ENCODE peak calls at places on chromosomes 1 and 21, in five cellular contexts. One of them, this sample, is unnamed.

GRCh38 chr1:115782571-115783281 is 14.2 kb upstream of the CASQ2 start:
- DNase-seq in Panc1: no peak
- DNase-seq in GM12878: no peak
- DNase-seq in transverse colon: no peak
- DNase-seq in stomach: no peak
- DNase-seq in this sample: no peak

GRCh38 chr1:79716481-79716880 is 710.0 kb upstream of the ADGRL4 start:
- DNase-seq in Panc1: no peak
- DNase-seq in GM12878: no peak
- DNase-seq in stomach: no peak
- DNase-seq in transverse colon: no peak
- DNase-seq in this sample: no peak

GRCh38 chr1:175152006-175152652 is 40.4 kb downstream of the KIAA0040 start:
- DNase-seq in stomach: peak
- DNase-seq in GM12878: no peak
- DNase-seq in transverse colon: peak
- DNase-seq in Panc1: peak
- DNase-seq in this sample: peak

GRCh38 chr21:41449613-41450012 is 23.6 kb downstream of the MX1 start:
- DNase-seq in GM12878: no peak
- DNase-seq in transverse colon: no peak
- DNase-seq in stomach: peak
- DNase-seq in Panc1: no peak
- DNase-seq in this sample: no peak

GRCh38 chr1:183030053-183030452 is 6.8 kb downstream of the LAMC1 start:
- DNase-seq in stomach: no peak
- DNase-seq in Panc1: no peak
- DNase-seq in transverse colon: no peak
- DNase-seq in GM12878: no peak
- DNase-seq in this sample: peak

GRCh38 chr1:76950306-76950705 is 83.0 kb downstream of the ST6GALNAC5 start:
- DNase-seq in GM12878: no peak
- DNase-seq in stomach: no peak
- DNase-seq in Panc1: no peak
- DNase-seq in transverse colon: no peak
- DNase-seq in this sample: no peak

GRCh38 chr1:66585002-66585401 is 51.0 kb downstream of the SGIP1 start:
- DNase-seq in Panc1: no peak
- DNase-seq in GM12878: no peak
- DNase-seq in stomach: no peak
- DNase-seq in transverse colon: no peak
- DNase-seq in this sample: no peak

GRCh38 chr1:203328714-203329122 is 22.2 kb downstream of the FMOD start:
- DNase-seq in GM12878: no peak
- DNase-seq in stomach: peak
- DNase-seq in transverse colon: peak
- DNase-seq in Panc1: no peak
- DNase-seq in this sample: no peak

GRCh38 chr1:199550384-199551067 is 477.0 kb upstream of the NR5A2 start:
- DNase-seq in Panc1: no peak
- DNase-seq in transverse colon: no peak
- DNase-seq in GM12878: no peak
- DNase-seq in stomach: no peak
- DNase-seq in this sample: no peak

GRCh38 chr1:79929356-79929755 is 922.8 kb upstream of the ADGRL4 start:
- DNase-seq in stomach: no peak
- DNase-seq in transverse colon: no peak
- DNase-seq in GM12878: no peak
- DNase-seq in Panc1: no peak
- DNase-seq in this sample: no peak

GRCh38 chr1:11495579-11495978 is 16.6 kb downstream of the DISP3 start:
- DNase-seq in GM12878: no peak
- DNase-seq in transverse colon: no peak
- DNase-seq in stomach: no peak
- DNase-seq in Panc1: no peak
- DNase-seq in this sample: no peak

GRCh38 chr1:245876586-245876985 is 630.5 kb downstream of the SMYD3 start:
- DNase-seq in transverse colon: no peak
- DNase-seq in stomach: no peak
- DNase-seq in Panc1: no peak
- DNase-seq in GM12878: no peak
- DNase-seq in this sample: no peak

GRCh38 chr1:232193451-232193783 is 436.5 kb downstream of the SIPA1L2 start:
- DNase-seq in stomach: no peak
- DNase-seq in Panc1: no peak
- DNase-seq in transverse colon: no peak
- DNase-seq in GM12878: no peak
- DNase-seq in this sample: no peak

GRCh38 chr1:98386675-98387440 is 274.7 kb upstream of the SNX7 start:
- DNase-seq in stomach: no peak
- DNase-seq in Panc1: no peak
- DNase-seq in transverse colon: peak
- DNase-seq in GM12878: no peak
- DNase-seq in this sample: no peak

GRCh38 chr1:23581219-23581618 is 21.9 kb upstream of the ID3 start:
- DNase-seq in Panc1: no peak
- DNase-seq in GM12878: no peak
- DNase-seq in stomach: no peak
- DNase-seq in transverse colon: no peak
- DNase-seq in this sample: no peak

GRCh38 chr1:204088596-204088995 is 15.7 kb downstream of the SOX13 start:
- DNase-seq in transverse colon: no peak
- DNase-seq in GM12878: no peak
- DNase-seq in Panc1: no peak
- DNase-seq in stomach: no peak
- DNase-seq in this sample: no peak

GRCh38 chr1:151773698-151774097 is 10.4 kb upstream of the MRPL9 start:
- DNase-seq in GM12878: no peak
- DNase-seq in Panc1: no peak
- DNase-seq in transverse colon: no peak
- DNase-seq in stomach: no peak
- DNase-seq in this sample: no peak

GRCh38 chr1:203686091-203686632 is 59.5 kb downstream of the ATP2B4 start:
- DNase-seq in transverse colon: no peak
- DNase-seq in GM12878: no peak
- DNase-seq in stomach: no peak
- DNase-seq in Panc1: no peak
- DNase-seq in this sample: no peak

GRCh38 chr1:41626616-41627375 is 142.3 kb upstream of the EDN2 start:
- DNase-seq in Panc1: no peak
- DNase-seq in GM12878: peak
- DNase-seq in stomach: no peak
- DNase-seq in transverse colon: no peak
- DNase-seq in this sample: no peak

GRCh38 chr1:103275725-103276124 is 167.4 kb upstream of the COL11A1 start:
- DNase-seq in GM12878: no peak
- DNase-seq in transverse colon: no peak
- DNase-seq in Panc1: no peak
- DNase-seq in stomach: no peak
- DNase-seq in this sample: no peak

GRCh38 chr1:51534447-51534846 is 15.4 kb upstream of the EPS15 start:
- DNase-seq in stomach: no peak
- DNase-seq in Panc1: no peak
- DNase-seq in transverse colon: no peak
- DNase-seq in GM12878: no peak
- DNase-seq in this sample: no peak

GRCh38 chr1:56081151-56081550 is 498.2 kb downstream of the PLPP3 start:
- DNase-seq in transverse colon: peak
- DNase-seq in stomach: no peak
- DNase-seq in Panc1: no peak
- DNase-seq in GM12878: no peak
- DNase-seq in this sample: no peak

GRCh38 chr1:21175670-21176581 is 771 bp downstream of the EIF4G3 start:
- DNase-seq in stomach: peak
- DNase-seq in GM12878: no peak
- DNase-seq in transverse colon: peak
- DNase-seq in Panc1: no peak
- DNase-seq in this sample: peak

GRCh38 chr1:237478842-237479241 is 411.9 kb downstream of the ZP4 start:
- DNase-seq in transverse colon: no peak
- DNase-seq in Panc1: no peak
- DNase-seq in stomach: no peak
- DNase-seq in GM12878: no peak
- DNase-seq in this sample: no peak

GRCh38 chr1:97832490-97832889 is 88.3 kb downstream of the DPYD start:
- DNase-seq in Panc1: no peak
- DNase-seq in GM12878: no peak
- DNase-seq in transverse colon: no peak
- DNase-seq in stomach: no peak
- DNase-seq in this sample: no peak

GRCh38 chr1:99548924-99549605 is 96.8 kb upstream of the PALMD start:
- DNase-seq in transverse colon: no peak
- DNase-seq in stomach: peak
- DNase-seq in Panc1: no peak
- DNase-seq in GM12878: no peak
- DNase-seq in this sample: no peak

GRCh38 chr1:68651115-68651514 is 154.2 kb upstream of the DEPDC1 start:
- DNase-seq in transverse colon: no peak
- DNase-seq in stomach: no peak
- DNase-seq in Panc1: no peak
- DNase-seq in GM12878: no peak
- DNase-seq in this sample: no peak

DNA sequence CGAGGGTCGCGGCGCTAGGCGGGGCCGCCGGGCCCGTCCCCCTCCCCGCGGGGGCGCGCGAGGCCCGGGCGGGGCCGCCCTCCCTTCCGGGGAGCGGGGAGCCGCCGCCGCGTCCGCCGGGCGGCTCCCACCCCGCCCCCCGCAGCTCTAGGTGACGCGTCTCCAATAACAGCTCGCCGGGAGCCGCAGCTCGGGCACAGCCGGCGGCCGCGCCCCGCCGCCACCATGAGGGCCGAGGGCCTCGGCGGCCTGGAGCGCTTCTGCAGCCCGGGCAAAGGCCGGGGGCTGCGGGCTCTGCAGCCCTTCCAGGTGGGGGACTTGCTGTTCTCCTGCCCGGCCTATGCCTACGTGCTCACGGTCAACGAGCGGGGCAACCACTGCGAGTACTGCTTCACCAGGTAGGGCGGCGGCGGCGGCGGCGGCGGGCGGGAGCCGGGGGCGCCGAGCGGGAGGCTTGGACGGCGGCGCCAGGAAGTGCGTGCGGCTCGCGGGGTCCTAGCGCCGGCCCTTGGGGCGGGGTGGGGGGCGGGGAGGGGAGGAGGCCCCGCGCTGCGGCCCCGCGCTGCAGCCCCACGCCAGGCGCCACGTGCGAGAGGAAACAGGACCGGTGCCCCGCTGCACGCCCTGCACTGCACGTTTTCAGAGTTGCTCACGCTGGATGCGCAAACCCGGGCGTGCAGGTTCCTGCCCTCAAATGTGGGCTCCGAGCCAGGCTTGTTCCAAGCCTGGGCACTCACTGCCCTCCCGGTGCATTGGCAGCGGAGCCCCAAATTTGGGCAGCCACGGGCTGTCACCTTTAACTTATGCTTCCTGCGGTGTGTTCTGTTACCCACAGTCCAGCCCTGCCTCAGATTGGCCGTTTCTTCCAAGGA is at the start of gene SMYD2:
- DNase-seq in transverse colon: peak
- DNase-seq in GM12878: no peak
- DNase-seq in Panc1: no peak
- DNase-seq in stomach: peak
- DNase-seq in this sample: peak
- TF ChIP-seq POLR2AphosphoS5 in transverse colon: peak
- TF ChIP-seq POLR2AphosphoS5 in GM12878: no peak
- TF ChIP-seq POLR2AphosphoS5 in Panc1: peak
- TF ChIP-seq POLR2AphosphoS5 in stomach: no peak
- TF ChIP-seq POLR2AphosphoS5 in this sample: peak

DNA sequence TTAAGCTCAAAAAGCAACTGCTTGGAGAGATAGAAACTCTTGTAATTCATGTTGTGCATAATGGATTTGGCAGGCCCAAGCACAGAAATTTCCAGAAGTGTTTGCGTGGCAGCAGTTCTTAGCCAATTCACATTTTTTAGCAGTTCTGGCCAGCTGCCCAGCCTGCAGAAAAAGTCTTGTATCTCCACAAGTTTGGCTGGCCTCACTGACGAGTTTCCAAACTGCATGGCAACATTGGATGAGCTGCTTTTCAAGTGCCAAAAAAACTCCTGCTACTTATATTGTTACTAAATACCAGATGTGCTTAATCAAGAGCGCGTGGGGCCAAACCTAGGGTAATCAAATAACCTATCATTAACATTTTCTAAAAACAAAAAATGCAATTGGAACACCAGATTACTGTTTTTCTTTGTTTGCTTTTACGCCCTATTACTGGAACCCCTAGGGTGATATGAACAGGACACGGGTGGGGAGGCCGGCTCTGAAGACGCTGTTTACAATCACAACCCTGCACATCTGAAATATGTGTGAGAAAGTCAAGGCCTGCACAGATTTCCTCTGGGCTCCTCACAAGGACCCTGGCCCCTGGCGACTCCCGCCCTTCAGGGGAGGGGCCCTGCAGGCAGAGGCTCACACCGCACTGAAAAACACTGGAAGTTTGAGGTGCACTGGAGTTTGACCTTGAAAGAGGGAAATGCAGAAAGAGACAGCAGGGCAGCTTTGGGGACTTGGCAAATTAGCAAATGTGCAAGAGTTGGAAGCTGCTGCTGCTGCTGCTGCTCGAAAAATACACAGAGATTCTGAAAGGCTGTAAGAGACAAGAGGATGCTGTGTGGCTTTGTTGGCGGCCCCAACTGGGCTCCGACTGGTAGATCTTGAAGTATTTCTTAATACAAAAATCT is 55.2 kb upstream of the TARBP1 start:
- DNase-seq in stomach: peak
- DNase-seq in Panc1: no peak
- DNase-seq in transverse colon: peak
- DNase-seq in GM12878: no peak
- DNase-seq in this sample: no peak
- TF ChIP-seq POLR2AphosphoS5 in stomach: peak
- TF ChIP-seq POLR2AphosphoS5 in Panc1: no peak
- TF ChIP-seq POLR2AphosphoS5 in transverse colon: peak
- TF ChIP-seq POLR2AphosphoS5 in GM12878: no peak
- TF ChIP-seq POLR2AphosphoS5 in this sample: no peak

GRCh38 chr1:227357229-227358078 is 39.2 kb upstream of the CDC42BPA start:
- DNase-seq in transverse colon: peak
- DNase-seq in GM12878: no peak
- DNase-seq in stomach: peak
- DNase-seq in Panc1: peak
- DNase-seq in this sample: no peak
- TF ChIP-seq POLR2AphosphoS5 in transverse colon: no peak
- TF ChIP-seq POLR2AphosphoS5 in GM12878: no peak
- TF ChIP-seq POLR2AphosphoS5 in stomach: peak
- TF ChIP-seq POLR2AphosphoS5 in Panc1: no peak
- TF ChIP-seq POLR2AphosphoS5 in this sample: no peak

GRCh38 chr1:53324728-53325297 is 3.1 kb downstream of the LRP8 start:
- DNase-seq in Panc1: no peak
- DNase-seq in GM12878: no peak
- DNase-seq in transverse colon: no peak
- DNase-seq in stomach: no peak
- DNase-seq in this sample: no peak

GRCh38 chr1:53326598-53327182 is 1.2 kb downstream of the LRP8 start:
- DNase-seq in GM12878: no peak
- DNase-seq in transverse colon: no peak
- DNase-seq in Panc1: no peak
- DNase-seq in stomach: no peak
- DNase-seq in this sample: no peak

GRCh38 chr1:53327183-53327941 is 508 bp downstream of the LRP8 start:
- DNase-seq in Panc1: no peak
- DNase-seq in GM12878: no peak
- DNase-seq in transverse colon: peak
- DNase-seq in stomach: no peak
- DNase-seq in this sample: peak

GRCh38 chr1:53325326-53326087 is 2.4 kb downstream of the LRP8 start:
- DNase-seq in GM12878: no peak
- DNase-seq in Panc1: no peak
- DNase-seq in stomach: no peak
- DNase-seq in transverse colon: peak
- DNase-seq in this sample: no peak

GRCh38 chr1:53326088-53326597 is 1.7 kb downstream of the LRP8 start:
- DNase-seq in stomach: peak
- DNase-seq in transverse colon: peak
- DNase-seq in Panc1: peak
- DNase-seq in GM12878: peak
- DNase-seq in this sample: peak
- TF ChIP-seq POLR2AphosphoS5 in stomach: peak
- TF ChIP-seq POLR2AphosphoS5 in transverse colon: no peak
- TF ChIP-seq POLR2AphosphoS5 in Panc1: peak
- TF ChIP-seq POLR2AphosphoS5 in GM12878: peak
- TF ChIP-seq POLR2AphosphoS5 in this sample: peak